ENCODE peak calls at places on chromosome 9, in nine cellular contexts. L is EL; S is Calu3; I is type B pancreatic cell; R is right cardiac atrium; W is T-cell; V is BJ; N is activated naive CD8-positive, alpha-beta T cell treated with anti-CD3 and anti-CD28 coated beads, Interleukin-2, amount 10 ng/mL, durations not matched to agents 7 days and 5 days; T is stimulated activated CD4-positive, alpha-beta T cell treated with anti-CD3 and anti-CD28 coated beads, Interleukin-12 subunit alpha, Interleukin-12 subunit beta, amount 100 ng/mL, for 4 hours. X is an unnamed sample.

GRCh38 chr9:70625078-70625477 is 210.6 kb upstream of the KLF9 start:
- DNase-seq in N (no peak), W (no peak), V (no peak), T (no peak), S (no peak), L (no peak), I (no peak), R (no peak), X (no peak)

GRCh38 chr9:130689937-130690700 is 3.5 kb upstream of the EXOSC2 start:
- DNase-seq in V (peak), T (no peak), N (no peak), L (peak), W (no peak), S (peak), I (no peak), R (no peak), X (no peak)

GRCh38 chr9:70945301-70945700 is 176.1 kb downstream of the TRPM3 start:
- DNase-seq in W (no peak), S (no peak), N (no peak), R (no peak), I (no peak), T (no peak), L (no peak), V (no peak), X (no peak)

GRCh38 chr9:91155746-91156145 is 206.0 kb downstream of the AUH start:
- DNase-seq in S (no peak), W (no peak), T (no peak), R (no peak), V (no peak), I (no peak), L (no peak), N (no peak), X (no peak)

GRCh38 chr9:129176786-129177442 is 1.1 kb downstream of the IER5L start:
- DNase-seq in L (peak), I (no peak), R (peak), V (no peak), S (no peak), W (peak), T (peak), N (peak), X (no peak)

GRCh38 chr9:125376261-125377226 is 114.9 kb downstream of the GAPVD1 start:
- DNase-seq in I (no peak), V (no peak), S (no peak), L (no peak), N (no peak), W (no peak), T (no peak), R (no peak), X (no peak)

GRCh38 chr9:37390759-37391158 is 31.7 kb upstream of the GRHPR start:
- DNase-seq in S (no peak), W (no peak), R (no peak), N (peak), V (no peak), L (no peak), T (no peak), I (no peak), X (no peak)

GRCh38 chr9:114953917-114954316 is 23.5 kb upstream of the TNFSF8 start:
- DNase-seq in S (no peak), T (no peak), I (no peak), W (no peak), L (peak), V (peak), R (no peak), N (no peak), X (no peak)

GRCh38 chr9:85223506-85224108 is 518.1 kb downstream of the AGTPBP1 start:
- DNase-seq in L (peak), R (no peak), I (no peak), T (no peak), W (no peak), N (no peak), S (no peak), V (no peak), X (no peak)

GRCh38 chr9:79583957-79584654 is 12.3 kb downstream of the TLE4 start:
- DNase-seq in L (no peak), R (peak), T (no peak), V (no peak), S (no peak), N (no peak), W (no peak), I (no peak), X (no peak)

GRCh38 chr9:124041817-124042116 is 30.2 kb downstream of the LHX2 start:
- DNase-seq in S (no peak), W (no peak), L (no peak), V (no peak), N (no peak), T (no peak), I (no peak), R (no peak), X (no peak)

GRCh38 chr9:35703906-35704672 is 14.4 kb upstream of the TPM2 start:
- DNase-seq in T (no peak), N (no peak), W (no peak), V (no peak), R (peak), S (no peak), L (no peak), I (no peak), X (no peak)

GRCh38 chr9:16343249-16344237 is 526.9 kb downstream of the BNC2 start:
- DNase-seq in L (no peak), W (no peak), T (no peak), N (no peak), S (no peak), V (no peak), I (no peak), R (no peak), X (no peak)

GRCh38 chr9:121233906-121234901 is 32.5 kb upstream of the RAB14 start:
- DNase-seq in V (no peak), R (no peak), N (no peak), W (no peak), S (no peak), T (no peak), I (no peak), L (peak), X (peak)

GRCh38 chr9:100590481-100590880 is 12.6 kb downstream of the CAVIN4 start:
- DNase-seq in L (peak), W (no peak), T (no peak), I (no peak), N (no peak), S (no peak), V (no peak), R (no peak), X (no peak)

GRCh38 chr9:95024097-95024671 is 293.3 kb downstream of the FANCC start:
- DNase-seq in L (peak), V (no peak), I (no peak), N (no peak), W (no peak), R (peak), T (no peak), S (no peak), X (no peak)

GRCh38 chr9:3177921-3178320 is 334.0 kb upstream of the PUM3 start:
- DNase-seq in V (peak), N (no peak), I (no peak), L (peak), T (no peak), W (no peak), R (no peak), S (no peak), X (no peak)

GRCh38 chr9:20022410-20022809 is 233.6 kb upstream of the SLC24A2 start:
- DNase-seq in I (no peak), T (no peak), S (no peak), V (no peak), L (peak), N (no peak), W (no peak), R (no peak), X (no peak)

GRCh38 chr9:93089481-93089991 is 6.5 kb upstream of the CARD19 start:
- DNase-seq in R (no peak), S (no peak), N (peak), I (no peak), V (no peak), T (no peak), L (no peak), W (no peak), X (no peak)

GRCh38 chr9:98317134-98317857 is 61.8 kb upstream of the TBC1D2 start:
- DNase-seq in L (peak), R (no peak), T (no peak), N (no peak), V (no peak), I (no peak), W (no peak), S (no peak), X (no peak)

GRCh38 chr9:133677126-133678010 is 41.2 kb downstream of the DBH start:
- DNase-seq in T (no peak), L (no peak), R (peak), I (no peak), V (no peak), W (peak), N (peak), S (no peak), X (no peak)

GRCh38 chr9:109923826-109924225 is 143.8 kb downstream of the PALM2AKAP2 start:
- DNase-seq in R (no peak), N (no peak), T (no peak), S (no peak), I (no peak), V (no peak), L (no peak), W (no peak), X (no peak)

GRCh38 chr9:111961575-111961974 is 65.0 kb downstream of the UGCG start:
- DNase-seq in S (peak), N (no peak), V (no peak), I (no peak), R (no peak), L (no peak), T (no peak), W (no peak), X (no peak)

GRCh38 chr9:117485176-117485575 is 70.3 kb upstream of the ASTN2 start:
- DNase-seq in I (no peak), T (no peak), S (no peak), N (no peak), L (peak), W (no peak), R (no peak), V (no peak), X (no peak)

GRCh38 chr9:129939426-129939825 is 103.6 kb downstream of the FNBP1 start:
- DNase-seq in L (no peak), T (no peak), I (no peak), W (no peak), V (no peak), R (no peak), N (no peak), S (no peak), X (no peak)

GRCh38 chr9:95027914-95028854 is 289.3 kb downstream of the FANCC start:
- DNase-seq in S (no peak), V (no peak), T (no peak), R (no peak), I (no peak), N (no peak), W (no peak), L (no peak), X (no peak)

GRCh38 chr9:69313175-69313574 is 11.8 kb upstream of the ENTREP1 start:
- DNase-seq in N (no peak), R (no peak), I (no peak), T (no peak), S (no peak), V (no peak), W (no peak), L (no peak), X (no peak)

GRCh38 chr9:132590318-132591182 is 8.1 kb downstream of the BARHL1 start:
- DNase-seq in N (no peak), R (no peak), W (no peak), L (no peak), I (no peak), V (no peak), S (no peak), T (no peak), X (no peak)

GRCh38 chr9:136355616-136356557 is 7.7 kb downstream of the DNLZ start:
- DNase-seq in S (no peak), R (no peak), W (no peak), V (no peak), I (no peak), N (no peak), T (no peak), L (no peak), X (no peak)

GRCh38 chr9:137550958-137551655 is 572 bp upstream of the MRPL41 start:
- DNase-seq in I (no peak), N (no peak), L (peak), T (no peak), S (peak), R (no peak), W (no peak), V (no peak), X (no peak)

GRCh38 chr9:106738109-106738508 is 124.9 kb upstream of the ZNF462 start:
- DNase-seq in N (no peak), S (no peak), L (no peak), V (no peak), W (no peak), R (no peak), I (no peak), T (no peak), X (no peak)

GRCh38 chr9:134191455-134192209 is 27.3 kb upstream of the RNU6ATAC start:
- DNase-seq in V (no peak), L (no peak), I (no peak), R (peak), S (no peak), W (no peak), T (no peak), N (no peak), X (no peak)

GRCh38 chr9:126521551-126521950 is 92.2 kb upstream of the LMX1B start:
- DNase-seq in V (no peak), I (no peak), N (no peak), L (no peak), R (peak), W (no peak), S (no peak), T (no peak), X (no peak)

GRCh38 chr9:34431661-34432060 is 26.7 kb downstream of the FAM219A start:
- DNase-seq in I (no peak), N (no peak), S (no peak), V (no peak), W (no peak), R (no peak), L (no peak), T (no peak), X (no peak)

GRCh38 chr9:131423171-131423581 is 29.3 kb downstream of the PRRC2B start:
- DNase-seq in N (no peak), T (no peak), V (no peak), S (peak), R (peak), L (peak), I (no peak), W (no peak), X (peak)

GRCh38 chr9:18786936-18787658 is 245.9 kb downstream of the SAXO1 start:
- DNase-seq in L (peak), W (no peak), V (no peak), I (no peak), T (no peak), S (no peak), R (no peak), N (no peak), X (no peak)

X was measured in RWPE2.